ENCODE peak calls at places on chromosomes 3 and 15, in ten cellular contexts. A is CD8-positive, alpha-beta T cell; O is A549; K is aorta; H is CD8-positive, alpha-beta memory T cell; J is thoracic aorta; R is OCI-LY7; N is effector memory CD4-positive, alpha-beta T cell; G is neuronal stem cell; L is IMR-90. M is an unnamed sample.

GRCh38 chr3:179837374-179837773 is 184.5 kb downstream of the USP13 start:
- DNase-seq in A (no peak), O (no peak), K (no peak), H (no peak), J (no peak), R (no peak), N (no peak), G (no peak), L (peak), M (no peak)

GRCh38 chr3:167451282-167451681 is 22.6 kb downstream of the SERPINI2 start:
- DNase-seq in A (no peak), O (no peak), K (no peak), H (no peak), J (no peak), R (no peak), N (no peak), G (no peak), L (no peak), M (no peak)

GRCh38 chr15:75666823-75667501 is 19.2 kb downstream of the SNX33 start:
- DNase-seq in A (no peak), O (peak), K (peak), H (no peak), J (peak), R (no peak), N (no peak), G (no peak), L (peak), M (peak)

GRCh38 chr3:150755902-150756301 is 7.1 kb downstream of the SIAH2 start:
- DNase-seq in A (no peak), O (no peak), K (no peak), H (no peak), J (no peak), R (no peak), N (no peak), G (no peak), L (no peak), M (no peak)

GRCh38 chr3:144301863-144302262 is 330.2 kb downstream of the DIPK2A start:
- DNase-seq in A (no peak), O (no peak), K (no peak), H (no peak), J (no peak), R (no peak), N (no peak), G (no peak), L (no peak), M (no peak)

GRCh38 chr3:171458857-171459129 is 1.4 kb downstream of the TNIK start:
- DNase-seq in A (no peak), O (no peak), K (no peak), H (no peak), J (no peak), R (no peak), N (no peak), G (peak), L (no peak), M (no peak)

GRCh38 chr15:22989576-22990477 is 9.7 kb upstream of the CYFIP1 start:
- DNase-seq in A (no peak), O (no peak), K (no peak), H (no peak), J (no peak), R (no peak), N (no peak), G (no peak), L (no peak), M (no peak)

GRCh38 chr3:45100998-45101407 is 45.2 kb downstream of the CDCP1 start:
- DNase-seq in A (no peak), O (no peak), K (no peak), H (no peak), J (no peak), R (no peak), N (no peak), G (no peak), L (peak), M (no peak)

GRCh38 chr3:15185404-15185803 is 20.6 kb upstream of the CAPN7 start:
- DNase-seq in A (no peak), O (no peak), K (no peak), H (no peak), J (no peak), R (no peak), N (no peak), G (no peak), L (no peak), M (no peak)

GRCh38 chr15:95857124-95857757 is 473.3 kb upstream of the NR2F2 start:
- DNase-seq in A (no peak), O (no peak), K (no peak), H (no peak), J (no peak), R (no peak), N (no peak), G (no peak), L (peak), M (no peak)

GRCh38 chr3:189995129-189995528 is 125.6 kb downstream of the P3H2 start:
- DNase-seq in A (no peak), O (no peak), K (no peak), H (no peak), J (no peak), R (no peak), N (no peak), G (no peak), L (peak), M (no peak)

GRCh38 chr3:14148041-14148985 is 23.5 kb downstream of the TMEM43 start:
- DNase-seq in A (no peak), O (no peak), K (peak), H (peak), J (no peak), R (no peak), N (no peak), G (no peak), L (no peak), M (no peak)

GRCh38 chr15:38853608-38854007 is 289.0 kb upstream of the RASGRP1 start:
- DNase-seq in A (no peak), O (no peak), K (no peak), H (peak), J (no peak), R (peak), N (peak), G (peak), L (peak), M (no peak)

GRCh38 chr3:178137206-178137605 is 399.0 kb upstream of the KCNMB2 start:
- DNase-seq in A (no peak), O (no peak), K (no peak), H (no peak), J (no peak), R (no peak), N (no peak), G (no peak), L (peak), M (no peak)
- H3K27ac ChIP-seq in A (no peak), O (no peak), K (no peak), H (no peak), J (no peak), R (no peak), N (no peak), G (no peak), L (no peak), M (no peak)

DNA sequence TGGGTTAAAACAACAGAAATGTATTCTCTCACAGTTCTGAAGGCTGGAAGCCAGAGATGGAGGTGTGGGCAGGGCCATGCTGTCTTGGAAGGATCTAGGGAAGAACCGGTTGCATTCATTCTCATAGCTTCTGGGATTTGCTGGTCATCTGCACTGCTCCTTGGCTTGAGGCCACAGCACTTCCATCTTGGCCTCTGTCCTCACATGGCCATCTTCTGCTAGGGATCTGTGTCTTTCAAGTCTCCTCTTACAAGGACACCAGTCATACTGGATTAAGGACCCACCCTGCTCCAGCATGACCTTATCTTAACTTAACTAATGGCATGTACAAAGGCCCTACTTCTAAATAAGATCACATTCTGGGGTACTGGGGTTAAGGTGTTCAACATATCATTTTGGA is 47.7 kb downstream of the RPLP1 start:
- DNase-seq in A (no peak), O (no peak), K (no peak), H (no peak), J (no peak), R (no peak), N (no peak), G (no peak), L (no peak), M (no peak)
- H3K27ac ChIP-seq in A (no peak), O (no peak), K (no peak), H (no peak), J (no peak), R (no peak), N (no peak), G (no peak), L (no peak), M (no peak)

DNA sequence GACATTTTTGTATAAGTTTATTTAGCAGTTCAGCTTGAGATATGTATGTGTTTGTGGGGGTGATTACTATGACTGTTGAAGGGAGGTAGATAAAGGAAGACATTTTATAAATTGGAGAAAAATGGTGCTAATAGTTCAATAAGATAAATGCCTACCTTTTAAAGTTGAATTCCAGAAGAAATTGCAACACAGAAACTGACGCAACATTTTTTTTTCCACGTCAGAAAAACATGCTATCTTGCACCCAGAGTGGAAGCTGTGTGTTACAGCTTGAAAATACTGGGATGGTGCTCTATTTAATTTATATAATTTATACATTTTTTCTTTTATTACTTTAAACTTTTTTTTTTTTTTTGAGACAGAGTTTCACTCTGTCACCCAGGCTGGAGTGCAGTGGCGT is 171.7 kb downstream of the WNT5A start:
- DNase-seq in A (no peak), O (no peak), K (no peak), H (no peak), J (no peak), R (no peak), N (no peak), G (no peak), L (no peak), M (no peak)
- H3K27ac ChIP-seq in A (no peak), O (no peak), K (no peak), H (no peak), J (no peak), R (no peak), N (no peak), G (no peak), L (no peak), M (no peak)

GRCh38 chr3:28053759-28054158 is 187.7 kb upstream of the CMC1 start:
- DNase-seq in A (no peak), O (peak), K (no peak), H (no peak), J (no peak), R (no peak), N (no peak), G (no peak), L (peak), M (no peak)
- H3K27ac ChIP-seq in A (no peak), O (no peak), K (no peak), H (no peak), J (no peak), R (no peak), N (no peak), G (no peak), L (no peak), M (no peak)

GRCh38 chr3:188176476-188176875 is 22.5 kb downstream of the LPP start:
- DNase-seq in A (no peak), O (no peak), K (no peak), H (no peak), J (no peak), R (no peak), N (no peak), G (no peak), L (no peak), M (no peak)
- H3K27ac ChIP-seq in A (no peak), O (no peak), K (peak), H (no peak), J (peak), R (no peak), N (no peak), G (no peak), L (no peak), M (no peak)

GRCh38 chr3:12990781-12991480 is 82.3 kb downstream of the IQSEC1 start:
- DNase-seq in A (no peak), O (no peak), K (peak), H (peak), J (no peak), R (no peak), N (no peak), G (no peak), L (peak), M (no peak)
- H3K27ac ChIP-seq in A (no peak), O (no peak), K (no peak), H (no peak), J (no peak), R (no peak), N (no peak), G (no peak), L (peak), M (peak)

GRCh38 chr3:11509175-11510000 is 134.3 kb downstream of the VGLL4 start:
- DNase-seq in A (no peak), O (no peak), K (peak), H (no peak), J (peak), R (peak), N (no peak), G (no peak), L (peak), M (no peak)

GRCh38 chr3:11508346-11509174 is 135.2 kb downstream of the VGLL4 start:
- DNase-seq in A (no peak), O (no peak), K (no peak), H (no peak), J (no peak), R (no peak), N (no peak), G (no peak), L (no peak), M (no peak)

GRCh38 chr3:11507719-11508118 is 136.0 kb downstream of the VGLL4 start:
- DNase-seq in A (no peak), O (no peak), K (no peak), H (no peak), J (no peak), R (no peak), N (no peak), G (no peak), L (peak), M (no peak)

GRCh38 chr3:11513817-11514135 is 129.9 kb downstream of the VGLL4 start:
- DNase-seq in A (no peak), O (no peak), K (no peak), H (no peak), J (no peak), R (no peak), N (no peak), G (no peak), L (no peak), M (no peak)

GRCh38 chr3:11510001-11510760 is 133.5 kb downstream of the VGLL4 start:
- DNase-seq in A (no peak), O (no peak), K (no peak), H (no peak), J (no peak), R (peak), N (no peak), G (no peak), L (no peak), M (no peak)
- H3K27ac ChIP-seq in A (no peak), O (no peak), K (peak), H (no peak), J (peak), R (peak), N (no peak), G (peak), L (peak), M (peak)

GRCh38 chr15:82571722-82572222 is 31.5 kb upstream of the RPS17 start:
- DNase-seq in A (no peak), O (no peak), K (peak), H (no peak), J (peak), R (no peak), N (no peak), G (peak), L (peak), M (no peak)
- H3K27ac ChIP-seq in A (no peak), O (no peak), K (no peak), H (no peak), J (no peak), R (no peak), N (no peak), G (no peak), L (peak), M (peak)